ENCODE peak calls at places on chromosome 19, in four cellular contexts. S is neural progenitor cell, I is HL-60, H is mammary epithelial cell. B is an unnamed sample.

GRCh38 chr19:32863841-32864240 is 5.7 kb downstream of the SLC7A9 start:
- DNase-seq in S (no peak), I (no peak), H (no peak), B (no peak)

GRCh38 chr19:52735734-52736133 is 890 bp upstream of the ZNF611 start:
- DNase-seq in S (peak), I (no peak), H (peak), B (no peak)

GRCh38 chr19:5987077-5987818 is 9.3 kb upstream of the RANBP3 start:
- DNase-seq in S (peak), I (peak), H (peak), B (peak)

GRCh38 chr19:19498255-19498991 is 16.9 kb downstream of the TSSK6 start:
- DNase-seq in S (no peak), I (no peak), H (no peak), B (no peak)

GRCh38 chr19:34960103-34960805 is 3.8 kb downstream of the ZNF792 start:
- DNase-seq in S (no peak), I (no peak), H (peak), B (no peak)

GRCh38 chr19:38838208-38838985 is 6.8 kb upstream of the ECH1 start:
- DNase-seq in S (no peak), I (no peak), H (peak), B (no peak)

GRCh38 chr19:6930190-6930589 is 42.8 kb downstream of the ADGRE1 start:
- DNase-seq in S (no peak), I (no peak), H (no peak), B (no peak)

GRCh38 chr19:18781047-18781600 is 10.0 kb downstream of the COMP start:
- DNase-seq in S (no peak), I (no peak), H (no peak), B (no peak)

GRCh38 chr19:48194041-48194871 is 23.8 kb downstream of the ZSWIM9 start:
- DNase-seq in S (peak), I (peak), H (no peak), B (no peak)

GRCh38 chr19:35022460-35022859 is 7.8 kb upstream of the SCN1B start:
- DNase-seq in S (no peak), I (no peak), H (no peak), B (no peak)

GRCh38 chr19:6539514-6539913 is 8.7 kb downstream of the TNFSF9 start:
- DNase-seq in S (no peak), I (no peak), H (no peak), B (no peak)

GRCh38 chr19:21158523-21159135 is 16.8 kb downstream of the ZNF431 start:
- DNase-seq in S (no peak), I (no peak), H (peak), B (no peak)

GRCh38 chr19:19022380-19022961 is 10.8 kb downstream of the SUGP2 start:
- DNase-seq in S (no peak), I (no peak), H (no peak), B (no peak)

GRCh38 chr19:45492627-45493470 is 4.0 kb downstream of the RTN2 start:
- DNase-seq in S (peak), I (no peak), H (no peak), B (no peak)

GRCh38 chr19:43429395-43429794 is 14.7 kb downstream of the TEX101 start:
- DNase-seq in S (no peak), I (no peak), H (no peak), B (no peak)

GRCh38 chr19:43423779-43424178 is 9.1 kb downstream of the TEX101 start:
- DNase-seq in S (no peak), I (no peak), H (no peak), B (no peak)

GRCh38 chr19:43422689-43423066 is 8.0 kb downstream of the TEX101 start:
- DNase-seq in S (no peak), I (no peak), H (no peak), B (no peak)

GRCh38 chr19:43422000-43422688 is 7.5 kb downstream of the TEX101 start:
- DNase-seq in S (no peak), I (no peak), H (peak), B (no peak)

DNA sequence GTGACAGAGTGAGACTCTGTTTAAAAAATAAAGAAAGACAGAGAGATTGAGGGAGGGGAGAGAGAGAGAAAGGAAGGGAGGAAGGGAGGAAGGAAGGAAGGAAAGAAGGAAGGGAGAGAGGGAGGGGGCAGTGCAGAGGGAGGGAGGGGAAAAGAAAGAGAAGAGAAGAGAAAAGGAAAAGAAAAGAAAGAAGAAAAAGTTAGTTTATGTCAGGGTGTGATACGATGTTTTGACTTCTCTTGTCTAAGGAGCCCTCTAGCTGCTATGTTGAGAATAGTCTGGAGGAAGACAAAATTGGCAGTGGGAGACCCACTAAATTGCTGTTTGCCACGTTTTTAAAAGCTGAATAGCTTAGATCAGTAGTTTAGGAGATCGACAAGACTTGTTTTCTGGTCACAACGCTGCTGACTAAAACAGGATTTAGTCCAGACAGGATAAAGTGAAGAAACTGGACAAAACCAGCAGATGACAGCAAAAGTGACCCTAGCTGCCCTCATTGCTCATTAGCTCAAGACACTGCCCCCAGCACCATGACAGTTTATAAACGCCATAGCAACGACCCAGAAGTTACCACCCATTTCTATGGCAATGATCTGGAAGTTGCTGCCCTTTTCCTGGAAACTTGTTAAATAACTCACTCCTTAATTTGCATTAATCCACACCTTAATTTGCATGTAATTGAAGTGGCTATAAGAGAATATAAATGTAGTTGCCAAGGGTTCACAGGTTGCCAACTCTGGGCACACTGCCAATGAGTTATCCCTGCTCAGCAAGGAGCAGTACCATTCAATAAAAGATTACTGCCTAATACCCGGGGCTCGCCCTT is 11.1 kb downstream of the TEX101 start:
- DNase-seq in S (peak), I (no peak), H (peak), B (no peak)
- TF ChIP-seq CTCF in S (peak), I (no peak), H (peak), B (peak)

DNA sequence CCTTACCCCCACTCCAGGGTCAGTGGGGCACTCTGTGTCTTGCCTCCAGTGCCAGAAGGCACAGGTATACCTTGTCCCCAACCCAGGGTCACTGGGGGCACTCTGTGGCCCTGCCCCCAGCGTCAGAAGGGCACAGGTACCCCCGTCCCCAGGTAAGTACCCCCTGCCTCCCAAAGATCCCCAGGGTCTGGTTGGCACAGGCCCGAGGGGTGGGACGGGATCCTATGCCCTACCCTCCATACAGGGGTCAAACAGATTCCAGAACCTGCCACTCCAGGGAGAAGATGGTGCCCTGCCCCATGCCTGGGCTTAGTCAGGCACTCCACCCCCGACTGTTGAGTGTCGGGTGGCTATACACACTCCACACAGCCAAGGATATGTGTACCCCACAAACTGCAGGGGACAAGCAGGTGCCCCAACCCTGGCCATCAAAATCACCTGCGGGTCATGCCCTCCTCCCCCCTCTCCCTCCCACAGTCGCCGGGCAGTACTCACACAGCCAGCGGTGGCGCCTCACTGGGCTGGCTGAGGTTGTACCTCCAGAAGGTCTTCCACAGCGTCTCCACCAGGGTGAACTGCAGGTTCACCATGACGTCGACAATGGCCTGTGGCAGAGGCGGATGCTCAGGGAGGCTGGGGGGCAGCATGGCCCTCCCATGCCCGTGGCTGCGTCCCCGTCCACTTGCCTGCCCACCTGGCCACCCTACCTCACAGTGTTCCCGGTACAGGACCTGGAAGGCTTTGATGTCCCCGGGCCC is 13.8 kb downstream of the DCAF15 start:
- DNase-seq in S (no peak), I (no peak), H (no peak), B (no peak)
- H3K4me3 ChIP-seq in S (no peak), I (no peak), H (no peak), B (no peak)

GRCh38 chr19:55076321-55076720 is 652 bp downstream of the EPS8L1 start:
- DNase-seq in S (no peak), I (no peak), H (no peak), B (no peak)
- TF ChIP-seq CTCF in S (no peak), I (no peak), H (no peak), B (no peak)

GRCh38 chr19:4814625-4815425 is 16.7 kb downstream of the TICAM1 start:
- DNase-seq in S (no peak), I (no peak), H (peak), B (no peak)
- H3K4me3 ChIP-seq in S (peak), I (no peak), H (no peak), B (no peak)

GRCh38 chr19:1507763-1508506 is 4.9 kb downstream of the ADAMTSL5 start:
- DNase-seq in S (peak), I (peak), H (peak), B (peak)
- TF ChIP-seq CTCF in S (no peak), I (no peak), H (no peak), B (no peak)

GRCh38 chr19:17616961-17617806 is 61.7 kb downstream of the COLGALT1 start:
- DNase-seq in S (peak), I (no peak), H (peak), B (no peak)
- H3K4me3 ChIP-seq in S (peak), I (peak), H (no peak), B (peak)

DNA sequence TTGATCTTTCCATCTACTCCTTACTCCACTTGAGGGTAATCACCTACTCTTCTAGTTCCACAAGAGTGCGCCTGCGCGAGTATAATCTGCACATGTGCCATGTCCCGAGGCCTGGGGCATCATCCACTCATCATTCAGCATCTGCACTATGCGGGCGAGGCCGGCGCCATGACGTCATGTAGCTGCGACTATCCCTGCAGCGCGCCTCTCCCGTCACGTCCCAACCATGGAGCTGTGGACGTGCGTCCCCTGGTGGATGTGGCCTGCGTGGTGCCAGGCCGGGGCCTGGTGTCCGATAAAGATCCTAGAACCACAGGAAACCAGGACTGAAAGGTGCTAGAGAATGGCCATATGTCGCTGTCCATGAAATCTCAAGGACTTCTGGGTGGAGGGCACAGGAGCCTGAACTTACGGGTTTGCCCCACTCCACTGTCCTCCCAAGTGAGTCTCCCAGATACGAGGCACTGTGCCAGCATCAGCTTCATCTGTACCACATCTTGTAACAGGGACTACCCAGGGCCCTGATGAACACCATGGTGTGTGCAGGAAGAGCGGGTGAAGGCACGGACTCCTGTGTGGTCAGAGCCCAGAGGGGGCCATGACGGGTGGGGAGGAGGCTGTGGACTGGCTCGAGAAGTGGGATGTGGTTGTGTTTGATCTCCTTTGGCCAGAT is 2.7 kb upstream of the KLK2 start:
- DNase-seq in S (peak), I (no peak), H (no peak), B (no peak)
- TF ChIP-seq CTCF in S (peak), I (no peak), H (no peak), B (no peak)

GRCh38 chr19:11347546-11347945 is 1.2 kb downstream of the CCDC159 start:
- DNase-seq in S (no peak), I (no peak), H (no peak), B (no peak)
- H3K4me3 ChIP-seq in S (no peak), I (no peak), H (no peak), B (no peak)

DNA sequence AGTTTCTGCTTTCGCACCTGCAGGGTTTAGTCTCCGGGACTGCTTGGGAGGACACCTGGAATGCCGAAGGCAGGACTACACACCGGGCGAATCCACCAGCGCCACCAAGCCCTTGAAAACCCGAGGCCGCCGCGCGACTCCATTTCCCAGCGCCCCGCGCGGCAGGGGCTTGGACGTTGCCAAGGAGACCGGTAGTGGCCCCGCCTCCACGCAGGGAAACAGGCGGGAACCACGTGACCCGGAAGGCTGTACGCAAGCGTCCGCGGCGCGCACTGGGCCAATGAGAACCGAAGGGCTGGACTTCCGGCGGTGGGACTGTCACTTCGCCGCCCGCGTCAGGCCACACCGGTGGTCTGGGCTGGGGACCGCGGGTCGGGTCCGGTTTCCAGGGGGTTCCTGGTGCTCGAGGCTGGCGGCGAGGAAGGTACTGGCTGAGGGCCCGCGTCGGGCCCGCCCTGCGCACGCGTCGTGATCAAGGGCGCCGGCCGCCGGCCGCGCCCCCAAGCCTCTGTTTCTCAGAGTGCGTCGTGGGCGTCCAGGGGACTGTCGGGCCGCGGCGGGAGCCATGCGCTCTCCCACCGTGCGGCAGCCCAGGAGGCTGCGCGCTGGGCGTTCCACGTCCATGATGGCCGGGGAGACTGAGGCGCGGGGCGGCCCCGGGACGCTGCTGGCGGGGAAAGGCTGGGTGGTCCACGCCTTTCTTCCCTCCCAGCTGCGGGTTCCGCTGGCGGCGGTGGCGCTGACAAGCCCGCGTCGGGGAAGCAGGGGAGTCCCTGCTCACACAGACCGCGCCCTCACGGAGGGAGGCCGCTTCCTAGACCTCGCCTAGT is at the start of gene ZNF324:
- DNase-seq in S (peak), I (peak), H (peak), B (peak)
- TF ChIP-seq CTCF in S (no peak), I (no peak), H (no peak), B (no peak)

GRCh38 chr19:42113641-42114348 is 18.5 kb downstream of the POU2F2 start:
- DNase-seq in S (no peak), I (no peak), H (peak), B (no peak)
- H3K4me3 ChIP-seq in S (no peak), I (no peak), H (no peak), B (no peak)